ENCODE peak calls at places on chromosome 21, in four cellular contexts. One of them, this sample, is unnamed.
A peak's percentile ranks its signal among the peaks of the same experiment; 100 is the strongest.

GRCh38 chr21:43367296-43367695 is 59.6 kb downstream of the SIK1 start:
- DNase-seq in right lobe of liver: no peak
- DNase-seq in stimulated activated CD4-positive, alpha-beta T cell treated with anti-CD3 and anti-CD28 coated beads, Interleukin-12 subunit alpha, Interleukin-12 subunit beta, amount 100 ng/mL, for 48 hours: no peak
- DNase-seq in sciatic nerve: no peak
- DNase-seq in this sample: peak; percentile 9

GRCh38 chr21:34715985-34716596 is 47.3 kb downstream of the CLIC6 start:
- DNase-seq in right lobe of liver: no peak
- DNase-seq in stimulated activated CD4-positive, alpha-beta T cell treated with anti-CD3 and anti-CD28 coated beads, Interleukin-12 subunit alpha, Interleukin-12 subunit beta, amount 100 ng/mL, for 48 hours: no peak
- DNase-seq in sciatic nerve: no peak
- DNase-seq in this sample: no peak

GRCh38 chr21:45087022-45087823 is 12.8 kb downstream of the ADARB1 start:
- DNase-seq in right lobe of liver: no peak
- DNase-seq in stimulated activated CD4-positive, alpha-beta T cell treated with anti-CD3 and anti-CD28 coated beads, Interleukin-12 subunit alpha, Interleukin-12 subunit beta, amount 100 ng/mL, for 48 hours: no peak
- DNase-seq in sciatic nerve: no peak
- DNase-seq in this sample: no peak

GRCh38 chr21:41357546-41357945 is 4.3 kb upstream of the MX2 start:
- DNase-seq in right lobe of liver: no peak
- DNase-seq in stimulated activated CD4-positive, alpha-beta T cell treated with anti-CD3 and anti-CD28 coated beads, Interleukin-12 subunit alpha, Interleukin-12 subunit beta, amount 100 ng/mL, for 48 hours: no peak
- DNase-seq in sciatic nerve: no peak
- DNase-seq in this sample: no peak

GRCh38 chr21:25999935-26000582 is 170.5 kb downstream of the APP start:
- DNase-seq in right lobe of liver: no peak
- DNase-seq in stimulated activated CD4-positive, alpha-beta T cell treated with anti-CD3 and anti-CD28 coated beads, Interleukin-12 subunit alpha, Interleukin-12 subunit beta, amount 100 ng/mL, for 48 hours: peak; percentile 2
- DNase-seq in sciatic nerve: no peak
- DNase-seq in this sample: no peak

GRCh38 chr21:28423521-28423920 is 569.2 kb downstream of the LTN1 start:
- DNase-seq in right lobe of liver: no peak
- DNase-seq in stimulated activated CD4-positive, alpha-beta T cell treated with anti-CD3 and anti-CD28 coated beads, Interleukin-12 subunit alpha, Interleukin-12 subunit beta, amount 100 ng/mL, for 48 hours: no peak
- DNase-seq in sciatic nerve: no peak
- DNase-seq in this sample: no peak

GRCh38 chr21:32611471-32611997 is 643 bp downstream of the CFAP298 start:
- DNase-seq in right lobe of liver: no peak
- DNase-seq in stimulated activated CD4-positive, alpha-beta T cell treated with anti-CD3 and anti-CD28 coated beads, Interleukin-12 subunit alpha, Interleukin-12 subunit beta, amount 100 ng/mL, for 48 hours: peak; percentile 5
- DNase-seq in sciatic nerve: no peak
- DNase-seq in this sample: peak; percentile 57

GRCh38 chr21:46215436-46216131 is 13.0 kb downstream of the LSS start:
- DNase-seq in right lobe of liver: peak; percentile 42
- DNase-seq in stimulated activated CD4-positive, alpha-beta T cell treated with anti-CD3 and anti-CD28 coated beads, Interleukin-12 subunit alpha, Interleukin-12 subunit beta, amount 100 ng/mL, for 48 hours: no peak
- DNase-seq in sciatic nerve: no peak
- DNase-seq in this sample: no peak

GRCh38 chr21:44983421-44984206 is 43.8 kb downstream of the SLX9 start:
- DNase-seq in right lobe of liver: no peak
- DNase-seq in stimulated activated CD4-positive, alpha-beta T cell treated with anti-CD3 and anti-CD28 coated beads, Interleukin-12 subunit alpha, Interleukin-12 subunit beta, amount 100 ng/mL, for 48 hours: no peak
- DNase-seq in sciatic nerve: no peak
- DNase-seq in this sample: no peak

GRCh38 chr21:36415375-36415774 is 30.2 kb downstream of the CHAF1B start:
- DNase-seq in right lobe of liver: no peak
- DNase-seq in stimulated activated CD4-positive, alpha-beta T cell treated with anti-CD3 and anti-CD28 coated beads, Interleukin-12 subunit alpha, Interleukin-12 subunit beta, amount 100 ng/mL, for 48 hours: no peak
- DNase-seq in sciatic nerve: peak; percentile 18
- DNase-seq in this sample: peak; percentile 66

GRCh38 chr21:43864806-43865470 is at the start of gene AGPAT3:
- DNase-seq in right lobe of liver: no peak
- DNase-seq in stimulated activated CD4-positive, alpha-beta T cell treated with anti-CD3 and anti-CD28 coated beads, Interleukin-12 subunit alpha, Interleukin-12 subunit beta, amount 100 ng/mL, for 48 hours: no peak
- DNase-seq in sciatic nerve: no peak
- DNase-seq in this sample: peak; percentile 64

GRCh38 chr21:39776589-39776988 is 31.6 kb downstream of the IGSF5 start:
- DNase-seq in right lobe of liver: no peak
- DNase-seq in stimulated activated CD4-positive, alpha-beta T cell treated with anti-CD3 and anti-CD28 coated beads, Interleukin-12 subunit alpha, Interleukin-12 subunit beta, amount 100 ng/mL, for 48 hours: no peak
- DNase-seq in sciatic nerve: no peak
- DNase-seq in this sample: no peak

This sample was measured in NCI-H1417.